ENCODE peak calls at places on chromosomes 4 and X, in four cellular contexts. M is WTC11, F is HepG2, K is K562. S is an unnamed sample.

GRCh38 chrX:10620121-10620699 is at the start of gene MID1:
- DNase-seq in M (peak; percentile 74), K (no peak), F (no peak), S (peak; percentile 65)

GRCh38 chr4:83212041-83212851 is 72.4 kb downstream of the COQ2 start:
- DNase-seq in M (no peak), F (no peak), K (no peak), S (no peak)

GRCh38 chr4:37978509-37978908 is 18.3 kb downstream of the PTTG2 start:
- DNase-seq in F (no peak), M (no peak), K (no peak), S (no peak)

GRCh38 chrX:130680164-130681035 is 222.6 kb downstream of the ENOX2 start:
- DNase-seq in F (peak; percentile 68), K (no peak), M (no peak), S (no peak)

GRCh38 chr4:55378617-55379467 is 16.9 kb upstream of the TMEM165 start:
- DNase-seq in K (no peak), M (no peak), F (no peak), S (no peak)

GRCh38 chrX:150731795-150732194 is 38.6 kb downstream of the MTMR1 start:
- DNase-seq in M (no peak), K (peak; percentile 10), F (no peak), S (no peak)

GRCh38 chrX:131057706-131058105 is 440 bp upstream of the ARHGAP36 start:
- DNase-seq in K (no peak), M (no peak), F (no peak), S (no peak)

GRCh38 chr4:46254788-46255187 is 130.9 kb upstream of the GABRG1 start:
- DNase-seq in F (no peak), M (no peak), K (no peak), S (no peak)

GRCh38 chr4:174358823-174359222 is 75.1 kb downstream of the CEP44 start:
- DNase-seq in K (no peak), M (no peak), F (no peak), S (no peak)

GRCh38 chr4:6561706-6562371 is 13.2 kb upstream of the MAN2B2 start:
- DNase-seq in M (no peak), K (no peak), F (no peak), S (no peak)

GRCh38 chrX:70096052-70096451 is 33.8 kb downstream of the OTUD6A start:
- DNase-seq in K (peak; percentile 11), M (peak; percentile 21), F (peak; percentile 8), S (peak; percentile 18)

GRCh38 chr4:88102029-88102428 is 56.4 kb downstream of the ABCG2 start:
- DNase-seq in K (no peak), F (no peak), M (no peak), S (no peak)

GRCh38 chrX:124836786-124837185 is 482.9 kb upstream of the TEX13C start:
- DNase-seq in F (no peak), M (no peak), K (no peak), S (no peak)

GRCh38 chrX:151009582-151009981 is 26.4 kb downstream of the HMGB3 start:
- DNase-seq in F (peak; percentile 2), M (no peak), K (no peak), S (no peak)

GRCh38 chr4:33072340-33073089 is 2352.3 kb downstream of the PCDH7 start:
- DNase-seq in F (no peak), K (no peak), M (no peak), S (no peak)

GRCh38 chrX:29687687-29688086 is 527.7 kb upstream of the MAGEB2 start:
- DNase-seq in K (no peak), F (no peak), M (no peak), S (no peak)

GRCh38 chr4:105191621-105192210 is 45.0 kb downstream of the TET2 start:
- DNase-seq in F (no peak), K (no peak), M (no peak), S (no peak)

GRCh38 chrX:148380614-148381561 is 119.5 kb upstream of the AFF2 start:
- DNase-seq in M (no peak), F (no peak), K (no peak), S (no peak)

GRCh38 chrX:16696956-16697355 is 15.5 kb downstream of the CTPS2 start:
- DNase-seq in K (no peak), F (no peak), M (no peak), S (no peak)

GRCh38 chr4:35835893-35836292 is 408.4 kb downstream of the ARAP2 start:
- DNase-seq in K (no peak), F (no peak), M (no peak), S (no peak)

GRCh38 chrX:64204701-64205440 is 637 bp downstream of the AMER1 start:
- DNase-seq in F (peak; percentile 0), K (peak; percentile 34), M (peak; percentile 28), S (peak; percentile 35)

GRCh38 chrX:87005183-87005582 is 512.4 kb upstream of the KLHL4 start:
- DNase-seq in F (no peak), K (no peak), M (no peak), S (no peak)

GRCh38 chr4:8283631-8284121 is 14.1 kb downstream of the HTRA3 start:
- DNase-seq in K (peak; percentile 42), F (no peak), M (peak; percentile 62), S (no peak)

GRCh38 chr4:47531241-47531953 is 46.3 kb downstream of the ATP10D start:
- DNase-seq in F (peak; percentile 16), K (no peak), M (no peak), S (no peak)

GRCh38 chr4:44716597-44716996 is 9.8 kb downstream of the GNPDA2 start:
- DNase-seq in F (no peak), K (no peak), M (no peak), S (no peak)

GRCh38 chr4:169059294-169060201 is 49.5 kb upstream of the CBR4 start:
- DNase-seq in F (no peak), K (no peak), M (no peak), S (no peak)

GRCh38 chrX:24030597-24030996 is 3.6 kb upstream of the KLHL15 start:
- DNase-seq in M (no peak), F (no peak), K (no peak), S (no peak)
- TF ChIP-seq ELF4 in M (no peak), F (no peak), K (no peak), S (no peak)

GRCh38 chr4:149265645-149266044 is 550.0 kb downstream of the IQCM start:
- DNase-seq in F (no peak), M (no peak), K (no peak), S (no peak)

GRCh38 chr4:149269835-149270234 is 545.8 kb downstream of the IQCM start:
- DNase-seq in M (no peak), F (no peak), K (no peak), S (no peak)

DNA sequence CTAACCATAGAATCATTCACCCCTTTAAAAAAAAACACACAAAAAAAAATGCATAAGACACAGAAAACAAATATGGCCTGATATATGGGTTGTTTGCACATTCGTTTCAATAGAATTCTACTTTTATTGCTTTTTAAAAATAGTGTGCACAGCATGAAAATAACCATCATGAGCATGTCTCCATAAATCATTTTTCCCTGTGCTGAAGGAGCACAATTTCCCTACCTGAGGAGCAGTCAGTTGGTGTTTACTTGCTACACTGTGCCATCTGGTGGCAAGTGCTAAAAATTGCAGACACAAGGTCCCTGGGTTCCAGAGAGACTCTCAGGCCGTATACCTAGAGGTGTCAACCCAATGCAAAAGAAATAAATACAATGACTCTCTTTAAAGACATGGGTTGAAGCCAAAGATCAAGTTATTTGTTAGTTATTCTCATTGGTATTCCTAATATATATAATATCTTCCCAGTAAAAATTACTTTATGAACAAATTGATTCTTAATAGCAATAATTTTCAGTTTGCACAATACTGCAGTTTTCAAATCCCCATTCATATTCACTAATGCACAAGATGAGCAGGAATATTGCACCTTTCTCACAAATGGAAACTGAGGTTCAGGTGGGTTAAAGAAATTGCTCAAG is 551.4 kb downstream of the IQCM start:
- DNase-seq in F (peak; percentile 50), K (peak; percentile 31), M (peak; percentile 43), S (peak; percentile 57)
- TF ChIP-seq ELF4 in F (no peak), K (no peak), M (no peak), S (no peak)

GRCh38 chr4:181264908-181265307 is 978.3 kb upstream of the TENM3 start:
- DNase-seq in M (peak; percentile 44), F (no peak), K (no peak), S (no peak)

GRCh38 chr4:181258569-181258968 is 984.6 kb upstream of the TENM3 start:
- DNase-seq in F (no peak), K (no peak), M (no peak), S (no peak)

GRCh38 chr4:181259081-181259480 is 984.1 kb upstream of the TENM3 start:
- DNase-seq in F (no peak), K (no peak), M (no peak), S (no peak)

DNA sequence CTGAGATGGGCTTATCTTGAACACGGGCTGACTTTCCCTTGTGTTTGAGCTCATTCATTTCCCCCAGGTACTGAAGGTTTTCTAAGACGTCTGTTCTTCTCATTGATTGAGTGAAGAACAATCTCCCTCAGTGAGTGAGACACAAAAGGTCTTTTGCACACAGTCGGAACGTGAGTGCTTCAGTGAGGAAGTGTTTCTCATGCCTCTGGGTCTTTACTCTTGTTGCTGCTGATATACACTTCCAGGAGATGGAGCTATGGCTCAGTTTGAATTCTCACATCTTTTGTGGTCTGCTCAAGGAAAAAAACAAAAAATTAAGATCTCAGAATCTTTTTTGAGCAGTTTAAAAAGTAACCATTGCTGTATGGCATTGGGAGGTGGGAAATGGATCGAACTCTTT is 981.9 kb upstream of the TENM3 start:
- DNase-seq in F (no peak), M (no peak), K (no peak), S (peak; percentile 17)
- TF ChIP-seq ELF4 in F (no peak), M (no peak), K (no peak), S (no peak)

GRCh38 chr4:25106363-25107151 is 53.7 kb downstream of the SEPSECS start:
- DNase-seq in F (no peak), M (no peak), K (no peak), S (no peak)
- TF ChIP-seq ELF4 in F (no peak), M (no peak), K (no peak), S (no peak)

DNA sequence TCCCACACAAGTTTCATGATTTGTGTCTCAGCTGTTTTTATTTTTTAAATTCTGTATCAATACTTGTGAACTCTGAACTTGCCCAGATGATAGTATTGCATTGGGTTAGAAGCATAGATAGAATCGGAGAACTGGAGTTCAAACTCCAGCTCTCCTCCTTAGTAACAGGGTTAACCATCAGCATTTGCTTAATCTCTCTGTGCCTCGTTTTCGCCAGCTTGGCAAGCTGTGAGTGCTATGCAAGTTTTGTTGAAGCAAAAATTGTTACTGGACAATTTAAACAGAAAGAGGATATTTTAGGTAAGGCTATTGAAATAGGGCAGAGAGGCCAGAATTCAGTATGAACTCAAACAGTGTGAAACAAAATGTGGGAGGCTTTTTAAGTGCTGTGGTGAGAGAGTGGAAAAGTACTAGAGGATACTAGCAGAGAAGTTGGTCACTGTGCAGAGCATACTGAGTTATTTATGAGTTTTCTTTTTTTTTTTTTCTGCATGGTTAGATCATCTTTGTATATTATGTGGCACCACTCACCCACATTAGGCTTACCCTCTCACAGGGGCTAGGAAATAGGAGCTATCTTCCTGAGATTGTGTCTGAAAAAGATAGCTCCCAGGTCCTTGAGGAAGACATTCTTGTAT is 1126.5 kb downstream of the FAT4 start:
- DNase-seq in F (no peak), K (no peak), M (no peak), S (no peak)
- TF ChIP-seq ELF4 in F (no peak), K (no peak), M (no peak), S (no peak)

GRCh38 chr4:78057135-78057599 is at the start of gene FRAS1:
- DNase-seq in F (peak; percentile 62), M (peak; percentile 75), K (no peak), S (peak; percentile 49)
- TF ChIP-seq ELF4 in F (no peak), M (no peak), K (no peak), S (no peak)

GRCh38 chr4:153485860-153486259 is 19.7 kb downstream of the TMEM131L start:
- DNase-seq in M (no peak), F (no peak), K (no peak), S (no peak)
- TF ChIP-seq ELF4 in M (no peak), F (no peak), K (no peak), S (no peak)

S was measured in HEK293T.